ENCODE peak calls at places on chromosomes 16 and 17, in six cellular contexts. G, U, B, N, R and W are unnamed samples.
A peak's percentile ranks its signal among the peaks of the same experiment; 100 is the strongest.

GRCh38 chr17:62707425-62707739 is 79.9 kb downstream of the MRC2 start:
- DNase-seq in U (no peak), B (no peak), G (no peak), N (no peak), R (no peak), W (no peak)

GRCh38 chr17:62565817-62566216 is 61.7 kb upstream of the MRC2 start:
- DNase-seq in N (no peak), B (peak; percentile 89), U (no peak), G (no peak), R (peak; percentile 80), W (peak; percentile 81)

GRCh38 chr16:84144301-84144858 is 597 bp downstream of the HSDL1 start:
- DNase-seq in R (no peak), U (peak; percentile 37), N (peak; percentile 62), B (no peak), G (peak; percentile 58), W (no peak)

GRCh38 chr17:31321481-31321880 is at the start of gene EVI2A:
- DNase-seq in N (peak; percentile 3), G (no peak), U (no peak), R (peak; percentile 86), B (peak; percentile 70), W (peak; percentile 66)

GRCh38 chr17:16275024-16275423 is 58.0 kb downstream of the PIGL start:
- DNase-seq in R (no peak), G (no peak), B (no peak), U (no peak), N (no peak), W (no peak)

GRCh38 chr16:78288915-78289314 is 189.5 kb downstream of the WWOX start:
- DNase-seq in B (no peak), R (no peak), N (no peak), U (no peak), G (no peak), W (no peak)

GRCh38 chr17:16378631-16379282 is 2.1 kb upstream of the UBB start:
- DNase-seq in N (no peak), U (no peak), G (no peak), R (no peak), B (peak; percentile 96), W (no peak)

GRCh38 chr17:1146551-1147265 is 33.1 kb downstream of the ABR start:
- DNase-seq in G (no peak), U (no peak), R (no peak), N (no peak), B (no peak), W (no peak)

GRCh38 chr16:58460219-58460610 is 39.7 kb upstream of the NDRG4 start:
- DNase-seq in B (no peak), G (no peak), R (no peak), N (no peak), U (no peak), W (no peak)

GRCh38 chr16:68372381-68372720 is 61.5 kb downstream of the PRMT7 start:
- DNase-seq in B (no peak), R (no peak), U (no peak), G (no peak), N (no peak), W (no peak)

GRCh38 chr17:44968225-44969143 is at the start of gene C1QL1:
- DNase-seq in G (peak; percentile 94), R (peak; percentile 63), N (peak; percentile 98), U (peak; percentile 82), B (peak; percentile 58), W (peak; percentile 71)

GRCh38 chr16:65601781-65602180 is 479.9 kb upstream of the CDH11 start:
- DNase-seq in B (no peak), G (no peak), R (peak; percentile 64), N (no peak), U (no peak), W (peak; percentile 11)

GRCh38 chr17:78678220-78678554 is 101.0 kb upstream of the DNAH17 start:
- DNase-seq in B (no peak), N (no peak), G (no peak), U (no peak), R (no peak), W (no peak)

GRCh38 chr17:16519021-16519420 is 27.0 kb upstream of the LRRC75A start:
- DNase-seq in U (no peak), N (no peak), R (no peak), B (no peak), G (no peak), W (no peak)

GRCh38 chr16:50445603-50446250 is 76.9 kb upstream of the BRD7 start:
- DNase-seq in N (no peak), B (no peak), R (no peak), U (no peak), G (no peak), W (no peak)

GRCh38 chr16:78973041-78973440 is 627.5 kb downstream of the MAF start:
- DNase-seq in U (no peak), B (no peak), R (no peak), G (no peak), N (no peak), W (no peak)

GRCh38 chr16:11181889-11182279 is 74.1 kb downstream of the SOCS1 start:
- DNase-seq in B (peak; percentile 29), N (no peak), U (no peak), R (peak; percentile 12), G (no peak), W (no peak)

GRCh38 chr17:75487351-75488070 is 27.8 kb downstream of the CASKIN2 start:
- DNase-seq in B (no peak), R (no peak), N (no peak), U (no peak), G (no peak), W (peak; percentile 12)

GRCh38 chr16:7321661-7322060 is 11.0 kb upstream of the RBFOX1 start:
- DNase-seq in B (no peak), R (no peak), N (no peak), G (peak; percentile 31), U (no peak), W (no peak)

GRCh38 chr16:87914812-87915211 is 21.5 kb downstream of the CA5A start:
- DNase-seq in R (no peak), N (no peak), B (no peak), U (no peak), G (no peak), W (no peak)

GRCh38 chr17:76492250-76492988 is 8.8 kb downstream of the RHBDF2 start:
- DNase-seq in U (no peak), R (no peak), G (no peak), B (no peak), N (no peak), W (no peak)

GRCh38 chr16:88298166-88298881 is 84.4 kb upstream of the ZNF469 start:
- DNase-seq in U (peak; percentile 81), N (no peak), B (peak; percentile 83), R (peak; percentile 47), G (no peak), W (peak; percentile 54)

GRCh38 chr17:45722161-45722560 is 62.0 kb upstream of the CRHR1 start:
- DNase-seq in U (no peak), G (peak; percentile 73), R (no peak), N (peak; percentile 83), B (no peak), W (no peak)

GRCh38 chr17:43614560-43614959 is 47.2 kb downstream of the MEOX1 start:
- DNase-seq in G (no peak), B (no peak), N (no peak), R (no peak), U (no peak), W (no peak)

GRCh38 chr17:43609613-43610385 is 51.9 kb downstream of the MEOX1 start:
- DNase-seq in N (peak; percentile 49), U (peak; percentile 16), G (no peak), R (no peak), B (no peak), W (no peak)

GRCh38 chr17:43613911-43614310 is 47.8 kb downstream of the MEOX1 start:
- DNase-seq in U (no peak), R (no peak), N (no peak), B (no peak), G (no peak), W (no peak)

GRCh38 chr17:43611230-43611969 is 50.3 kb downstream of the MEOX1 start:
- DNase-seq in N (no peak), U (no peak), B (no peak), R (no peak), G (no peak), W (no peak)

DNA sequence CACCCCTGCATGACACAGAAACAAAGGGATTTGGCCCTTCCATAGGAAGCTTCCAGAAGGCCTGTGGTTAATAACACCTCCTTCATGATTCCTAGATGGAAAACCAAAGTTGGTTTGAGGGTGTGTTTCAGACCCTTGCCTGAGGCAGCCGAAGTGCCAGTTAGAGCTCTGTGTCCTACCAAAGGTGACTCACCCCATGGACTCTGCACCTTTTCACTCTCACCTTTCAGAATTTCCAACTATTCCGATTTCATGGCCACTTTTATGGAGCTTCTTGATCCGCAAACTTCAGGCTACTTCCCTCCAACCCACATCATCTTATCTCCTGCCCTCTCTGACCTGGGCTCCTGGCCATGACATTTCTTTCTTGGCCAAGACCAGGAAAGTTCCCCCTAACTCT is 49.2 kb downstream of the MEOX1 start:
- DNase-seq in G (no peak), N (no peak), B (no peak), U (no peak), R (no peak), W (no peak)
- TF ChIP-seq CTCF in G (no peak), N (no peak), B (no peak), U (no peak), R (no peak), W (no peak)

DNA sequence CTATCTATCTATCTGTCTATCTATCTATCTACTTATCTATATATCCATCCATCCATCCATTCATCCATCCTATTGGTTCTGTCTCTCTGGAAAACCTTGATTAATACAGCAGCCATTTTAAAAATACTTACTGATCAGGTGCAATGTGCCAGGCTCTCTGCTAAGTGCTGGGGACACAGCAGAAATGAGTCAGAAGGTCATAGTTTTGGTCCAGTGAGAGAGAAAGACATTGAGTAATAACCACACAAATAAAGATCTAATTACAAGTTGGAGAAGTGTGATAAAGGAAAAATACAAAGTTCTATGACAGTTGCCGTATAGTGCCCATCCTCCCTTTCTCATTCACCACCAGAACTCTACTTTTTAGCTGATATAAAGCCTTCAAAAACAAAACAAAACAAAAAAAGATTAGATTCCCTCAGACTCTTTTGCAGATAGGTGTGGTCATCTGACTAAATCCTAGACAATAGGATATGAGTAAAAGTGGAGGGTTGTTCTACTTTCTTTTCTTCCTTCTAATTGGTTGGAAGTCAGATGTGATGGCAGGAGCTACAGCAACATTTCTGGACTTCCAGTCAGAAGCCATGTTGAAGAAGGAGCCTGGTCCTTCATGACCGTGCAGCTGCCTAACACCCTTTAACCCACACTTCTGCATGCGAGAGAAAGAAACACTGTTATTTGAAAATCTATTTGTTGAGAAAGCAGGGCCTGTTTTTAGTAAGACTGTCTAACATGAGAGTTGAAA is 72.0 kb upstream of the TOX3 start:
- DNase-seq in G (no peak), R (no peak), B (peak; percentile 55), N (no peak), U (no peak), W (no peak)
- TF ChIP-seq CTCF in G (no peak), R (no peak), B (no peak), N (no peak), U (no peak), W (no peak)

GRCh38 chr16:19115148-19116021 is 1.6 kb downstream of the ITPRIPL2 start:
- DNase-seq in B (no peak), R (no peak), U (no peak), N (no peak), G (peak; percentile 45), W (no peak)
- TF ChIP-seq CTCF in B (no peak), R (peak; percentile 21), U (peak; percentile 2), N (no peak), G (peak; percentile 44), W (peak; percentile 64)

DNA sequence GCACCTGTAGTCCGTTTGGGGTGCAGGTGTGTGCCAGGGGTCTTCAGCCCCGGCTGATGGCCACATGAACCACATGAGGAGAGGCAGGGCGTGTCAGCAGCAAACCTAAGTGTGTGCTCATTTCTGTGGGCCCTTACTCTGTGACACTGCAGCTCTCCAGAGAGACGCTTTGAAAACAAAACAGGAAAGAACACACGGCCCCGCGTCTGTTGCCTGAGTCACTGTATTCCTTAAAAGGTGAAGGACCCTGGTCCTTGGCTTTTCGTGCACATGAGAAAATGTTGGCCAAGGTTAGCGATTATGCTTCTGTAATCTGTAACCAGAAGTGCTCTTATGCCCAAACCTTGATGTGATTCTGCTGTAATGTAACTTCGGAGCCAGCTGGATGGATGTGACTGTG is 22.6 kb downstream of the ENDOV start:
- DNase-seq in G (no peak), B (no peak), U (peak; percentile 80), N (no peak), R (no peak), W (no peak)
- TF ChIP-seq CTCF in G (no peak), B (no peak), U (no peak), N (no peak), R (no peak), W (no peak)